ENCODE peak calls at places on chromosomes 2 and 18, in nine cellular contexts. One of them, this sample, is unnamed.

GRCh38 chr2:2719015-2719414 is 387.9 kb upstream of the MYT1L start:
- DNase-seq in CD4-positive, alpha-beta T cell: no peak
- DNase-seq in neural progenitor cell: peak
- DNase-seq in left ventricle myocardium inferior: no peak
- DNase-seq in brain microvascular endothelial cell: no peak
- DNase-seq in adrenal gland: no peak
- DNase-seq in SK-N-SH: no peak
- DNase-seq in Peyer's patch: no peak
- DNase-seq in astrocyte: no peak
- DNase-seq in this sample: no peak

GRCh38 chr18:21243041-21243431 is 1.0 kb downstream of the GREB1L start:
- DNase-seq in CD4-positive, alpha-beta T cell: no peak
- DNase-seq in neural progenitor cell: peak
- DNase-seq in left ventricle myocardium inferior: no peak
- DNase-seq in brain microvascular endothelial cell: no peak
- DNase-seq in adrenal gland: no peak
- DNase-seq in SK-N-SH: no peak
- DNase-seq in Peyer's patch: no peak
- DNase-seq in astrocyte: peak
- DNase-seq in this sample: no peak

GRCh38 chr2:55493220-55493619 is 26.3 kb upstream of the CFAP36 start:
- DNase-seq in CD4-positive, alpha-beta T cell: no peak
- DNase-seq in neural progenitor cell: no peak
- DNase-seq in left ventricle myocardium inferior: no peak
- DNase-seq in brain microvascular endothelial cell: no peak
- DNase-seq in adrenal gland: no peak
- DNase-seq in SK-N-SH: no peak
- DNase-seq in Peyer's patch: no peak
- DNase-seq in astrocyte: no peak
- DNase-seq in this sample: no peak

GRCh38 chr2:41905597-41906324 is 142.1 kb upstream of the PKDCC start:
- DNase-seq in CD4-positive, alpha-beta T cell: no peak
- DNase-seq in neural progenitor cell: no peak
- DNase-seq in left ventricle myocardium inferior: no peak
- DNase-seq in brain microvascular endothelial cell: no peak
- DNase-seq in adrenal gland: no peak
- DNase-seq in SK-N-SH: no peak
- DNase-seq in Peyer's patch: no peak
- DNase-seq in astrocyte: no peak
- DNase-seq in this sample: no peak

GRCh38 chr2:45734952-45735351 is 83.5 kb downstream of the PRKCE start:
- DNase-seq in CD4-positive, alpha-beta T cell: no peak
- DNase-seq in neural progenitor cell: no peak
- DNase-seq in left ventricle myocardium inferior: no peak
- DNase-seq in brain microvascular endothelial cell: no peak
- DNase-seq in adrenal gland: no peak
- DNase-seq in SK-N-SH: no peak
- DNase-seq in Peyer's patch: no peak
- DNase-seq in astrocyte: no peak
- DNase-seq in this sample: no peak

GRCh38 chr2:163266772-163267171 is 428.2 kb upstream of the KCNH7 start:
- DNase-seq in CD4-positive, alpha-beta T cell: no peak
- DNase-seq in neural progenitor cell: no peak
- DNase-seq in left ventricle myocardium inferior: no peak
- DNase-seq in brain microvascular endothelial cell: peak
- DNase-seq in adrenal gland: no peak
- DNase-seq in SK-N-SH: no peak
- DNase-seq in Peyer's patch: no peak
- DNase-seq in astrocyte: peak
- DNase-seq in this sample: no peak

GRCh38 chr2:78721302-78722033 is 304.0 kb upstream of the REG3G start:
- DNase-seq in CD4-positive, alpha-beta T cell: no peak
- DNase-seq in neural progenitor cell: no peak
- DNase-seq in left ventricle myocardium inferior: no peak
- DNase-seq in brain microvascular endothelial cell: no peak
- DNase-seq in adrenal gland: no peak
- DNase-seq in SK-N-SH: no peak
- DNase-seq in Peyer's patch: no peak
- DNase-seq in astrocyte: no peak
- DNase-seq in this sample: no peak

GRCh38 chr2:8445580-8445979 is 236.3 kb upstream of the ID2 start:
- DNase-seq in CD4-positive, alpha-beta T cell: no peak
- DNase-seq in neural progenitor cell: peak
- DNase-seq in left ventricle myocardium inferior: no peak
- DNase-seq in brain microvascular endothelial cell: no peak
- DNase-seq in adrenal gland: no peak
- DNase-seq in SK-N-SH: no peak
- DNase-seq in Peyer's patch: no peak
- DNase-seq in astrocyte: no peak
- DNase-seq in this sample: no peak

GRCh38 chr18:67531929-67532328 is 15.4 kb upstream of the DSEL start:
- DNase-seq in CD4-positive, alpha-beta T cell: no peak
- DNase-seq in neural progenitor cell: no peak
- DNase-seq in left ventricle myocardium inferior: no peak
- DNase-seq in brain microvascular endothelial cell: no peak
- DNase-seq in adrenal gland: no peak
- DNase-seq in SK-N-SH: no peak
- DNase-seq in Peyer's patch: no peak
- DNase-seq in astrocyte: no peak
- DNase-seq in this sample: no peak

GRCh38 chr2:224650815-224651439 is 65.2 kb downstream of the CCDC195 start:
- DNase-seq in CD4-positive, alpha-beta T cell: no peak
- DNase-seq in neural progenitor cell: peak
- DNase-seq in left ventricle myocardium inferior: no peak
- DNase-seq in brain microvascular endothelial cell: peak
- DNase-seq in adrenal gland: no peak
- DNase-seq in SK-N-SH: peak
- DNase-seq in Peyer's patch: no peak
- DNase-seq in astrocyte: peak
- DNase-seq in this sample: no peak

GRCh38 chr2:190722061-190722759 is 73.3 kb downstream of the NAB1 start:
- DNase-seq in CD4-positive, alpha-beta T cell: no peak
- DNase-seq in neural progenitor cell: no peak
- DNase-seq in left ventricle myocardium inferior: no peak
- DNase-seq in brain microvascular endothelial cell: no peak
- DNase-seq in adrenal gland: no peak
- DNase-seq in SK-N-SH: no peak
- DNase-seq in Peyer's patch: no peak
- DNase-seq in astrocyte: no peak
- DNase-seq in this sample: no peak

GRCh38 chr2:70920367-70920715 is 15.4 kb upstream of the ATP6V1B1 start:
- DNase-seq in CD4-positive, alpha-beta T cell: peak
- DNase-seq in neural progenitor cell: no peak
- DNase-seq in left ventricle myocardium inferior: no peak
- DNase-seq in brain microvascular endothelial cell: no peak
- DNase-seq in adrenal gland: no peak
- DNase-seq in SK-N-SH: no peak
- DNase-seq in Peyer's patch: no peak
- DNase-seq in astrocyte: no peak
- DNase-seq in this sample: no peak

GRCh38 chr2:70922591-70923234 is 13.0 kb upstream of the ATP6V1B1 start:
- DNase-seq in CD4-positive, alpha-beta T cell: peak
- DNase-seq in neural progenitor cell: no peak
- DNase-seq in left ventricle myocardium inferior: no peak
- DNase-seq in brain microvascular endothelial cell: no peak
- DNase-seq in adrenal gland: no peak
- DNase-seq in SK-N-SH: peak
- DNase-seq in Peyer's patch: no peak
- DNase-seq in astrocyte: no peak
- DNase-seq in this sample: no peak

GRCh38 chr2:70921839-70922590 is 13.7 kb upstream of the ATP6V1B1 start:
- DNase-seq in CD4-positive, alpha-beta T cell: peak
- DNase-seq in neural progenitor cell: no peak
- DNase-seq in left ventricle myocardium inferior: no peak
- DNase-seq in brain microvascular endothelial cell: no peak
- DNase-seq in adrenal gland: no peak
- DNase-seq in SK-N-SH: no peak
- DNase-seq in Peyer's patch: no peak
- DNase-seq in astrocyte: peak
- DNase-seq in this sample: no peak

GRCh38 chr2:70919672-70920366 is 15.9 kb upstream of the ATP6V1B1 start:
- DNase-seq in CD4-positive, alpha-beta T cell: peak
- DNase-seq in neural progenitor cell: peak
- DNase-seq in left ventricle myocardium inferior: peak
- DNase-seq in brain microvascular endothelial cell: peak
- DNase-seq in adrenal gland: peak
- DNase-seq in SK-N-SH: peak
- DNase-seq in Peyer's patch: peak
- DNase-seq in astrocyte: peak
- DNase-seq in this sample: peak

GRCh38 chr2:70921031-70921430 is 14.7 kb upstream of the ATP6V1B1 start:
- DNase-seq in CD4-positive, alpha-beta T cell: peak
- DNase-seq in neural progenitor cell: no peak
- DNase-seq in left ventricle myocardium inferior: no peak
- DNase-seq in brain microvascular endothelial cell: no peak
- DNase-seq in adrenal gland: no peak
- DNase-seq in SK-N-SH: peak
- DNase-seq in Peyer's patch: no peak
- DNase-seq in astrocyte: no peak
- DNase-seq in this sample: no peak
- TF ChIP-seq CTCF in CD4-positive, alpha-beta T cell: no peak
- TF ChIP-seq CTCF in neural progenitor cell: no peak
- TF ChIP-seq CTCF in left ventricle myocardium inferior: no peak
- TF ChIP-seq CTCF in brain microvascular endothelial cell: no peak
- TF ChIP-seq CTCF in adrenal gland: no peak
- TF ChIP-seq CTCF in SK-N-SH: no peak
- TF ChIP-seq CTCF in Peyer's patch: no peak
- TF ChIP-seq CTCF in astrocyte: no peak
- TF ChIP-seq CTCF in this sample: no peak

DNA sequence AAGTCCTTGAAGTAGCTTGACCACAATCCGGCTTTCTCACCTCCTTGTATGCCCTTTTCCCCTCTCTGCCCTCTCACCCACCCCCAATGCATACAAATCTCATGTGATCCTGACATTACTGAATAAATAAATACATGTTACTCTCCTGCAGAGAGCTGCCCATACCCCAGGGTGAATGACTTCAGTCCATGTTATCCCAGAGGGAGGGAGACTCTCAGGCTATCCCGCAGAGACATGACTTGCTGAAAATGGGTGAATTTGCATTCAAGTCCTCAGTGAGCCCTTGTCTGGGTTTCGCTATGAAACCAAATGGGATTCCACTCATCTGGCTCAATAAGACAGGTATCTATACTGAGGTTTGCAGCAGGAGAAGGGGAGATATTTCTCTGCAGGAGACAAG is 168.5 kb downstream of the FHOD3 start:
- DNase-seq in CD4-positive, alpha-beta T cell: no peak
- DNase-seq in neural progenitor cell: no peak
- DNase-seq in left ventricle myocardium inferior: no peak
- DNase-seq in brain microvascular endothelial cell: no peak
- DNase-seq in adrenal gland: no peak
- DNase-seq in SK-N-SH: no peak
- DNase-seq in Peyer's patch: no peak
- DNase-seq in astrocyte: no peak
- DNase-seq in this sample: no peak
- H3K27ac ChIP-seq in CD4-positive, alpha-beta T cell: no peak
- H3K27ac ChIP-seq in neural progenitor cell: no peak
- H3K27ac ChIP-seq in left ventricle myocardium inferior: peak
- H3K27ac ChIP-seq in brain microvascular endothelial cell: no peak
- H3K27ac ChIP-seq in adrenal gland: no peak
- H3K27ac ChIP-seq in SK-N-SH: no peak
- H3K27ac ChIP-seq in Peyer's patch: no peak
- H3K27ac ChIP-seq in astrocyte: no peak
- H3K27ac ChIP-seq in this sample: no peak

DNA sequence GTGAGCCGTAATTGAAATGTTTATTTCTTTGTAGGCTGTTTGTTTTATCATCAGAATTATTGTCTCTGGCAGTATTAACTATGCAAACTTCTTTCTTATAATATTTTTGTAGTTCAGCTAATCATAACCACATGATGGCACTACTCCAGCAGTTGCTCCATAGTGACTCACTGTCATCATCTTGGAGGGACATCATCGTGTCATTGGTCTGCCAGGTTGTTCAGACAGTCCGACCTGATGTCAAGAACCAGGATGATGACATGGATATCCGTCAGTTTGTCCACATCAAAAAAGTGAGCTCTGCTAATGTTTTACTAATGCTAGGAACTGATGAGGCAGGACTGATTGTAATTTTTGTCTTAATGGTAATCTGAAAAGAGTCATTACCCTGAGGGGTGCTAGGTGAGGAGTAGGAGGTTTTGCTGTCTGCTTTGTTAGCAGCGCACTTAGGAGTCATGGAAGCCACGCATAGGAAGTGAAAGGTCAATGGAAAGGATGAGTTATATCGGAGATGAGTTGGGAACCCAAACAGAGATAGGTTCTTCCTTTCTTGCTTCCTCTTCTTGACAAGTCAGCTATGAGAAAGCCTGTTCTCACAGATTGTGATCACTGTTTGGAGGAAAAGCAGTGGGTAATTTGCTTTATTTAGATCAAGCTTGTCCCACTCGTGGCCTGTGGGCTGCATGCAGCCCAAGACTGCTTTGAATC is 49.2 kb downstream of the PIKFYVE start:
- DNase-seq in CD4-positive, alpha-beta T cell: no peak
- DNase-seq in neural progenitor cell: no peak
- DNase-seq in left ventricle myocardium inferior: no peak
- DNase-seq in brain microvascular endothelial cell: peak
- DNase-seq in adrenal gland: peak
- DNase-seq in SK-N-SH: no peak
- DNase-seq in Peyer's patch: no peak
- DNase-seq in astrocyte: peak
- DNase-seq in this sample: no peak
- TF ChIP-seq CTCF in CD4-positive, alpha-beta T cell: no peak
- TF ChIP-seq CTCF in neural progenitor cell: no peak
- TF ChIP-seq CTCF in left ventricle myocardium inferior: no peak
- TF ChIP-seq CTCF in brain microvascular endothelial cell: no peak
- TF ChIP-seq CTCF in adrenal gland: no peak
- TF ChIP-seq CTCF in SK-N-SH: no peak
- TF ChIP-seq CTCF in Peyer's patch: no peak
- TF ChIP-seq CTCF in astrocyte: no peak
- TF ChIP-seq CTCF in this sample: no peak

GRCh38 chr2:237150831-237151230 is 65.1 kb downstream of the COPS8 start:
- DNase-seq in CD4-positive, alpha-beta T cell: no peak
- DNase-seq in neural progenitor cell: peak
- DNase-seq in left ventricle myocardium inferior: no peak
- DNase-seq in brain microvascular endothelial cell: no peak
- DNase-seq in adrenal gland: no peak
- DNase-seq in SK-N-SH: no peak
- DNase-seq in Peyer's patch: no peak
- DNase-seq in astrocyte: no peak
- DNase-seq in this sample: no peak

GRCh38 chr2:237147317-237147716 is 61.6 kb downstream of the COPS8 start:
- DNase-seq in CD4-positive, alpha-beta T cell: no peak
- DNase-seq in neural progenitor cell: no peak
- DNase-seq in left ventricle myocardium inferior: no peak
- DNase-seq in brain microvascular endothelial cell: no peak
- DNase-seq in adrenal gland: no peak
- DNase-seq in SK-N-SH: no peak
- DNase-seq in Peyer's patch: no peak
- DNase-seq in astrocyte: no peak
- DNase-seq in this sample: no peak

GRCh38 chr2:237149425-237149824 is 63.7 kb downstream of the COPS8 start:
- DNase-seq in CD4-positive, alpha-beta T cell: no peak
- DNase-seq in neural progenitor cell: no peak
- DNase-seq in left ventricle myocardium inferior: no peak
- DNase-seq in brain microvascular endothelial cell: no peak
- DNase-seq in adrenal gland: no peak
- DNase-seq in SK-N-SH: no peak
- DNase-seq in Peyer's patch: no peak
- DNase-seq in astrocyte: peak
- DNase-seq in this sample: peak

GRCh38 chr2:237150186-237150585 is 64.5 kb downstream of the COPS8 start:
- DNase-seq in CD4-positive, alpha-beta T cell: no peak
- DNase-seq in neural progenitor cell: no peak
- DNase-seq in left ventricle myocardium inferior: no peak
- DNase-seq in brain microvascular endothelial cell: no peak
- DNase-seq in adrenal gland: no peak
- DNase-seq in SK-N-SH: no peak
- DNase-seq in Peyer's patch: no peak
- DNase-seq in astrocyte: no peak
- DNase-seq in this sample: no peak

GRCh38 chr2:237148624-237149023 is 62.9 kb downstream of the COPS8 start:
- DNase-seq in CD4-positive, alpha-beta T cell: no peak
- DNase-seq in neural progenitor cell: no peak
- DNase-seq in left ventricle myocardium inferior: no peak
- DNase-seq in brain microvascular endothelial cell: no peak
- DNase-seq in adrenal gland: no peak
- DNase-seq in SK-N-SH: no peak
- DNase-seq in Peyer's patch: no peak
- DNase-seq in astrocyte: no peak
- DNase-seq in this sample: no peak
- H3K27ac ChIP-seq in CD4-positive, alpha-beta T cell: no peak
- H3K27ac ChIP-seq in neural progenitor cell: no peak
- H3K27ac ChIP-seq in left ventricle myocardium inferior: no peak
- H3K27ac ChIP-seq in brain microvascular endothelial cell: no peak
- H3K27ac ChIP-seq in adrenal gland: no peak
- H3K27ac ChIP-seq in SK-N-SH: no peak
- H3K27ac ChIP-seq in Peyer's patch: no peak
- H3K27ac ChIP-seq in astrocyte: no peak
- H3K27ac ChIP-seq in this sample: no peak